ENCODE peak calls at places on chromosomes 1 and 21, in seven cellular contexts. F is fibroblast of lung; Y is endodermal cell; V is IMR-90; N is cardiac muscle cell; J is SJSA1; S is naive thymus-derived CD4-positive, alpha-beta T cell. W is an unnamed sample.

GRCh38 chr1:182163821-182164223 is 102.3 kb upstream of the ZNF648 start:
- DNase-seq in F (peak), Y (no peak), V (no peak), N (no peak), J (no peak), S (no peak), W (no peak)

GRCh38 chr21:37095821-37096220 is 22.8 kb downstream of the TTC3 start:
- DNase-seq in F (no peak), Y (no peak), V (no peak), N (no peak), J (no peak), S (no peak), W (no peak)

GRCh38 chr1:24426738-24427468 is 11.3 kb downstream of the NIPAL3 start:
- DNase-seq in F (no peak), Y (no peak), V (no peak), N (no peak), J (no peak), S (no peak), W (no peak)

GRCh38 chr1:39776400-39776713 is 5.2 kb upstream of the OXCT2 start:
- DNase-seq in F (no peak), Y (no peak), V (no peak), N (no peak), J (no peak), S (no peak), W (no peak)

GRCh38 chr1:241330619-241331327 is 26.2 kb downstream of the RGS7 start:
- DNase-seq in F (no peak), Y (no peak), V (no peak), N (no peak), J (no peak), S (no peak), W (no peak)

GRCh38 chr1:86052948-86053698 is 103.4 kb downstream of the COL24A1 start:
- DNase-seq in F (peak), Y (no peak), V (peak), N (no peak), J (no peak), S (no peak), W (no peak)

GRCh38 chr1:8197493-8198282 is 120.2 kb upstream of the SLC45A1 start:
- DNase-seq in F (peak), Y (no peak), V (peak), N (no peak), J (peak), S (no peak), W (peak)

GRCh38 chr1:41471658-41472057 is 12.8 kb downstream of the EDN2 start:
- DNase-seq in F (no peak), Y (no peak), V (no peak), N (no peak), J (no peak), S (no peak), W (no peak)

GRCh38 chr1:236861560-236862230 is 66.6 kb downstream of the MTR start:
- DNase-seq in F (peak), Y (no peak), V (peak), N (peak), J (no peak), S (peak), W (no peak)

GRCh38 chr1:113282897-113283285 is 107.4 kb upstream of the MAGI3 start:
- DNase-seq in F (no peak), Y (no peak), V (no peak), N (no peak), J (no peak), S (no peak), W (no peak)

GRCh38 chr1:246602194-246602593 is 35.9 kb downstream of the CNST start:
- DNase-seq in F (no peak), Y (no peak), V (peak), N (no peak), J (no peak), S (no peak), W (no peak)

GRCh38 chr1:213415686-213416380 is 364.8 kb downstream of the RPS6KC1 start:
- DNase-seq in F (no peak), Y (peak), V (no peak), N (no peak), J (no peak), S (no peak), W (no peak)

GRCh38 chr1:203069028-203069804 is 16.6 kb downstream of the MYOG start:
- DNase-seq in F (peak), Y (no peak), V (no peak), N (peak), J (no peak), S (no peak), W (no peak)

GRCh38 chr1:231694465-231695077 is 68.0 kb downstream of the DISC1 start:
- DNase-seq in F (no peak), Y (no peak), V (no peak), N (no peak), J (no peak), S (no peak), W (no peak)

GRCh38 chr1:5747428-5748285 is 244.6 kb downstream of the NPHP4 start:
- DNase-seq in F (no peak), Y (peak), V (no peak), N (no peak), J (no peak), S (no peak), W (no peak)

GRCh38 chr1:185267701-185268100 is 49.3 kb downstream of the IVNS1ABP start:
- DNase-seq in F (no peak), Y (no peak), V (no peak), N (no peak), J (no peak), S (no peak), W (no peak)

GRCh38 chr1:25522240-25522639 is 21.2 kb upstream of the LDLRAP1 start:
- DNase-seq in F (no peak), Y (no peak), V (no peak), N (no peak), J (no peak), S (no peak), W (no peak)

GRCh38 chr21:34131586-34131985 is 58.2 kb downstream of the MRPS6 start:
- DNase-seq in F (no peak), Y (no peak), V (peak), N (no peak), J (no peak), S (no peak), W (no peak)

GRCh38 chr1:42860339-42861013 is 14.1 kb downstream of the ZNF691 start:
- DNase-seq in F (no peak), Y (peak), V (no peak), N (no peak), J (no peak), S (no peak), W (no peak)

GRCh38 chr1:182293119-182293589 is 98.4 kb downstream of the GLUL start:
- DNase-seq in F (no peak), Y (no peak), V (no peak), N (no peak), J (no peak), S (no peak), W (no peak)

GRCh38 chr21:27535188-27535587 is 568.3 kb upstream of the ADAMTS5 start:
- DNase-seq in F (no peak), Y (no peak), V (no peak), N (no peak), J (no peak), S (no peak), W (no peak)

GRCh38 chr21:25506268-25506667 is 101.0 kb downstream of the MRPL39 start:
- DNase-seq in F (no peak), Y (no peak), V (no peak), N (no peak), J (no peak), S (no peak), W (no peak)

GRCh38 chr1:193265716-193266115 is 79.3 kb upstream of the B3GALT2 start:
- DNase-seq in F (no peak), Y (no peak), V (no peak), N (no peak), J (no peak), S (no peak), W (no peak)

GRCh38 chr1:51515312-51515960 is 3.6 kb downstream of the EPS15 start:
- DNase-seq in F (no peak), Y (no peak), V (no peak), N (no peak), J (no peak), S (no peak), W (no peak)

GRCh38 chr1:5343256-5344020 is 648.8 kb downstream of the NPHP4 start:
- DNase-seq in F (no peak), Y (no peak), V (no peak), N (no peak), J (no peak), S (no peak), W (no peak)

GRCh38 chr1:214584805-214585766 is 17.9 kb upstream of the CENPF start:
- DNase-seq in F (peak), Y (no peak), V (peak), N (peak), J (no peak), S (no peak), W (no peak)

GRCh38 chr1:3021801-3022401 is 634 bp downstream of the ACTRT2 start:
- DNase-seq in F (no peak), Y (no peak), V (no peak), N (no peak), J (no peak), S (no peak), W (no peak)

GRCh38 chr1:967466-968343 is 1.4 kb downstream of the PLEKHN1 start:
- DNase-seq in F (no peak), Y (no peak), V (no peak), N (no peak), J (no peak), S (no peak), W (no peak)

GRCh38 chr1:187460093-187460492 is 631.3 kb downstream of the PLA2G4A start:
- DNase-seq in F (no peak), Y (no peak), V (no peak), N (no peak), J (no peak), S (no peak), W (no peak)

GRCh38 chr1:198805498-198806151 is 166.8 kb downstream of the PTPRC start:
- DNase-seq in F (no peak), Y (no peak), V (no peak), N (no peak), J (no peak), S (no peak), W (no peak)

GRCh38 chr1:15680614-15681345 is 3.3 kb upstream of the PLEKHM2 start:
- DNase-seq in F (peak), Y (no peak), V (peak), N (no peak), J (no peak), S (no peak), W (peak)

GRCh38 chr1:32257227-32257508 is 6.1 kb downstream of the LCK start:
- DNase-seq in F (no peak), Y (no peak), V (no peak), N (no peak), J (no peak), S (no peak), W (no peak)

GRCh38 chr1:193658711-193659110 is 472.3 kb upstream of the B3GALT2 start:
- DNase-seq in F (no peak), Y (no peak), V (no peak), N (no peak), J (no peak), S (no peak), W (no peak)

GRCh38 chr1:102529446-102529845 is 532.7 kb upstream of the OLFM3 start:
- DNase-seq in F (no peak), Y (no peak), V (no peak), N (no peak), J (no peak), S (no peak), W (no peak)

GRCh38 chr1:22526098-22526497 is 37.2 kb upstream of the EPHA8 start:
- DNase-seq in F (no peak), Y (no peak), V (no peak), N (no peak), J (peak), S (no peak), W (no peak)

GRCh38 chr1:219088778-219089557 is 84.7 kb upstream of the LYPLAL1 start:
- DNase-seq in F (peak), Y (no peak), V (peak), N (no peak), J (no peak), S (no peak), W (peak)

GRCh38 chr21:38621132-38621531 is 122.9 kb upstream of the ERG start:
- DNase-seq in F (no peak), Y (no peak), V (no peak), N (no peak), J (no peak), S (no peak), W (no peak)

GRCh38 chr21:38622081-38622826 is 124.0 kb upstream of the ERG start:
- DNase-seq in F (no peak), Y (no peak), V (no peak), N (no peak), J (no peak), S (no peak), W (no peak)

GRCh38 chr21:38622827-38623209 is 124.5 kb upstream of the ERG start:
- DNase-seq in F (no peak), Y (no peak), V (no peak), N (no peak), J (no peak), S (no peak), W (no peak)

GRCh38 chr21:38623552-38623951 is 125.3 kb upstream of the ERG start:
- DNase-seq in F (no peak), Y (no peak), V (no peak), N (peak), J (no peak), S (no peak), W (no peak)

DNA sequence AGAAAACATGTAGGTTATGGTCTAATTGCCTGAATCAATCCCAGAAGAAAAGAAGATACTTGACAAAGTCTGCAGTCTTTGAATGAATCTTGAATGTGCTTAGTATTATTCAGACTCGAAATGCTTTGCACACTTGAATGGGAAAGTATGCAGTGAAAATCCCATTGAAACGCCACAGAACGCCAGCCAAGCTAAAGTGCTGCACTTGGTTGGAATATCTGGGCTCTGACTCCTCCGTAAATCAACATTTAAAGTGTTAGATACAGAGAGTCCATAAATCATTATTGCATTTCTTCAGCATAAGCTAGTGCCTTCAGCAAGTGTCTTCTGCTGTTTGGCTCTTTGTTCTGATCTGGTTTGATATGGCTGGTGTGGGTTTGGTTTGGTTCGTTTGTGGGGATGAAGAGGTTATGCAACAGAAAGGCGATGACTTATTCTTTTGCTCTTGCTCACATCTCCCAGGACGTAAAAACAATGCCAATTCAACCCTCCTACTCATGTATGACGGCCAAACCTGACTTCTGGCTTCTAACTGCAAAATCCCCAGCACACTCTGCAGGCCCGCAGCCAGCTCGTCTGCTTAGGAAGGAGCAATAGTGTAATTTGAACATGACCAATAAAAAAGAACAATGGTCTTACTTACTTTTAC is 121.7 kb upstream of the ERG start:
- DNase-seq in F (no peak), Y (no peak), V (no peak), N (no peak), J (no peak), S (no peak), W (peak)
- H3K27ac ChIP-seq in F (no peak), Y (no peak), V (no peak), N (no peak), J (no peak), S (no peak), W (no peak)

GRCh38 chr1:230272557-230272956 is 153.6 kb downstream of the PGBD5 start:
- DNase-seq in F (no peak), Y (no peak), V (no peak), N (no peak), J (no peak), S (no peak), W (no peak)
- H3K27ac ChIP-seq in F (no peak), Y (no peak), V (no peak), N (no peak), J (no peak), S (no peak), W (no peak)

GRCh38 chr1:169884616-169885015 is 9.1 kb downstream of the SCYL3 start:
- DNase-seq in F (peak), Y (no peak), V (peak), N (no peak), J (no peak), S (no peak), W (no peak)
- H3K27ac ChIP-seq in F (no peak), Y (no peak), V (no peak), N (no peak), J (no peak), S (no peak), W (no peak)

DNA sequence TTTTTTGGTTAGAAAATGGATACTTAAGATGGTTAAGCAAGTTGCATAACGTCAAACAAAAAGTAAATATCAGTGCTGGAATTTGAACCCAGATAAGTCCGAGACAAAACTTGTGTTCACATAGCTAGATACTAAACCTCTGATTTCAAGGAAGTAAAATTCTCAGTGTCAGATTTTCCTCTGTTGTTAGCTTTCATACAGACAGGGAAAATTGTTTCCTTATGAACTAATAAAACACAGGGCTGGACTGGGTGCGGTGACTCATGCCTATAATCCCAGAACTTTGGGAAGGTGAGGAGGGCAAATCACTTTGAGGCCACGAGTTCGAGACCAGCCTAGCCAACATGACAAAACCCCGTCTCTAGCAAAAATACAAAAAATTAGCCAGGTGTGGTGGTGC is 51.3 kb downstream of the PCNX2 start:
- DNase-seq in F (peak), Y (no peak), V (peak), N (no peak), J (no peak), S (no peak), W (no peak)
- H3K27ac ChIP-seq in F (no peak), Y (no peak), V (peak), N (no peak), J (no peak), S (no peak), W (no peak)

DNA sequence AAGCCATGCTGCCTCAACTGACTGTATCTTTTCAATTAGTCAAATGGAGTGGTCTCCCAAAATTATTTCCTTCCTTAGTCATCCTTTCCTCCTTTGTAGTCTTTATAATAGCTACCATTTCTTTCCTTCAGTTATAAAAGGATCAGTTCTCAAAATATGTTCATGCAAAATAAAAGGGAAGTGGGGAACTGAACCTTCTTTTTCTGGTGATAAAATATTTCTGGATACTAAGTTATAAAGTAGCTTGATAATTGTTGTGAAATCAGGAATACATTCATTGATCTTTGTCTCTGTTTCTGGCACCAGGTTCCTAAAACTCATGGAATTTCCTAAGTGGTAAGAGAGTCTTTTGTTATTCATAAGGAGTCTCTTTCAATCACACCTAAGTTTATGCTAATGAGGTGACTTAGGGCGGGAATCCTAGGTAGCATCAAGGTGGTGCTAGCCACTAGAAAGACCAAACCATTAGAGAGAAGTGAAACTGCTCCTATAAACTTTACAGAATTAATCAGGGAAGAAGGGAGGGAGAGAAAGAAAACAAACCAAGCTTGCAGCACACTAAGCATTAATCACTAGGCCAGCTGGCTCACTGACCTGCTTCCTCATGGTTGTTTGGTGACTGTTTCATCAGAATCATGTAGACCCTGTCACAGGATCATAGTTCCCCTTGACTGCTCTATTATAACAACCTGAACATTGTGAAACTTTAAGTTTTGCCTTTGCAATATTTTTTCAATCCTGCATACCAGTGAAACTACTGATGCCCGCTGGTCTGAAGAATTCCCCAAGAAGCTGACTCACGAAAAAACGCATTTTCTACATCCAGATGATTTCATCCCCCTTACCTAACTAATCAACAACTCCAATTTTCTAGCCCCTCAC is 161.6 kb upstream of the PTBP2 start:
- DNase-seq in F (peak), Y (no peak), V (peak), N (no peak), J (peak), S (no peak), W (peak)
- H3K27ac ChIP-seq in F (peak), Y (no peak), V (peak), N (no peak), J (peak), S (no peak), W (peak)

DNA sequence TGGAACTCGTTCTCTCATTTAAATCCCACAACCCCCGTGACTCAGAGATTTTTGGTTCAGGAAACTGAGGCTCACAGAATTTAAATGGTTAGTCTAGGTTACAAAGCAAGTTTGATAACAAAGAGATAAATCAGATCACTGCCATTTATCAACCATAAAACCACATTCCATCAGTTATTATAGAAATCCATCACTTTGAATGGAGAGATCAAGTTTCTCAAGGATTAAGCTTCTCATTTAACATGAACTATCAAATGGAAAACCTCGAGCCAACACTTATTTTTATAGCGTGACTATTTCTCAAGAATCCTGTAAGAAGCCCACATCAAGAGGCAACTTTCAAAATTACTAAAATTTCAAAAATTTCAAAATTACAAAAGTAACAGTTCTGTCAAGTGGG is 11.9 kb downstream of the WLS start:
- DNase-seq in F (no peak), Y (no peak), V (no peak), N (no peak), J (no peak), S (no peak), W (no peak)
- H3K27ac ChIP-seq in F (no peak), Y (no peak), V (no peak), N (peak), J (no peak), S (no peak), W (peak)

GRCh38 chr1:155210304-155210703 is 1.8 kb downstream of the MTX1 start:
- DNase-seq in F (no peak), Y (no peak), V (no peak), N (no peak), J (no peak), S (no peak), W (no peak)

GRCh38 chr1:155207578-155208405 is at the start of gene THBS3:
- DNase-seq in F (peak), Y (peak), V (peak), N (no peak), J (no peak), S (no peak), W (no peak)

GRCh38 chr1:155209373-155209721 is 852 bp downstream of the MTX1 start:
- DNase-seq in F (no peak), Y (no peak), V (no peak), N (no peak), J (no peak), S (no peak), W (no peak)

GRCh38 chr1:155208406-155208655 is 164 bp upstream of the MTX1 start:
- DNase-seq in F (no peak), Y (no peak), V (no peak), N (no peak), J (no peak), S (no peak), W (no peak)

GRCh38 chr1:155208656-155209372 is at the start of gene MTX1:
- DNase-seq in F (peak), Y (peak), V (peak), N (peak), J (peak), S (peak), W (no peak)
- H3K27ac ChIP-seq in F (peak), Y (peak), V (peak), N (peak), J (peak), S (peak), W (peak)

W was measured in epithelial cell of prostate.